ENCODE peak calls at places on chromosomes 16 and 17, in eight cellular contexts. W is hepatocyte; T is sigmoid colon; L is epithelial cell of esophagus; Y is spleen; M is fibroblast of the aortic adventitia; N is esophagus squamous epithelium; D is stimulated activated naive B cell treated with anti-CD40 and anti-IgM and Interleukin-4, amounts not matched to agents 10 μg/mL and 1 μg/mL and 100 μg/mL, for 72 hours. K is an unnamed sample.

GRCh38 chr16:88859381-88860091 is 2.6 kb downstream of the TRAPPC2L start:
- DNase-seq in T (no peak), M (no peak), Y (no peak), N (no peak), L (no peak), D (no peak), W (no peak), K (no peak)

GRCh38 chr17:15909481-15909991 is 35.4 kb upstream of the ADORA2B start:
- DNase-seq in L (no peak), W (no peak), Y (no peak), D (no peak), M (no peak), N (no peak), T (no peak), K (no peak)

GRCh38 chr16:50310308-50311133 is 44.2 kb downstream of the ADCY7 start:
- DNase-seq in M (no peak), D (no peak), N (no peak), T (peak; percentile 64), L (no peak), Y (peak; percentile 76), W (peak; percentile 3), K (no peak)

GRCh38 chr16:12024429-12024828 is 47.9 kb downstream of the SNX29 start:
- DNase-seq in M (no peak), Y (no peak), W (peak; percentile 77), T (no peak), L (peak; percentile 52), N (no peak), D (no peak), K (no peak)

GRCh38 chr16:21184834-21185233 is 26.4 kb downstream of the LDAF1 start:
- DNase-seq in D (peak; percentile 49), L (peak; percentile 59), M (no peak), T (no peak), W (no peak), N (no peak), Y (no peak), K (no peak)

GRCh38 chr17:79108232-79108850 is 33.7 kb downstream of the ENGASE start:
- DNase-seq in D (no peak), Y (no peak), L (no peak), M (no peak), T (no peak), W (no peak), N (no peak), K (no peak)

GRCh38 chr17:6940186-6940649 is 55.6 kb upstream of the ALOX12 start:
- DNase-seq in L (no peak), N (no peak), M (peak; percentile 25), D (no peak), Y (no peak), T (peak; percentile 68), W (no peak), K (no peak)

GRCh38 chr17:81903415-81903831 is 1.4 kb downstream of the NPB start:
- DNase-seq in T (no peak), M (no peak), N (no peak), L (no peak), D (no peak), Y (no peak), W (no peak), K (no peak)

GRCh38 chr17:79874329-79874981 is 35.2 kb upstream of the CBX4 start:
- DNase-seq in Y (peak; percentile 17), W (peak; percentile 55), M (peak; percentile 31), D (no peak), T (no peak), N (no peak), L (peak; percentile 65), K (peak; percentile 72)

GRCh38 chr17:17532991-17533390 is 36.8 kb upstream of the RASD1 start:
- DNase-seq in D (no peak), W (no peak), Y (no peak), L (no peak), M (no peak), T (no peak), N (no peak), K (no peak)

GRCh38 chr17:79485991-79486390 is 124.9 kb downstream of the RBFOX3 start:
- DNase-seq in T (no peak), D (no peak), W (no peak), Y (no peak), L (no peak), M (no peak), N (no peak), K (no peak)

GRCh38 chr17:49755681-49756283 is 8.1 kb downstream of the FAM117A start:
- DNase-seq in M (no peak), T (no peak), L (no peak), N (no peak), Y (no peak), W (no peak), D (no peak), K (no peak)